ENCODE peak calls at places on chromosomes 16 and 17, in ten cellular contexts. N is stimulated activated CD4-positive, alpha-beta T cell treated with anti-CD3 and anti-CD28 coated beads, Interleukin-1b, Interleukin-23, amount 100 ng/mL, for 1 hour; D is CD4-positive, alpha-beta T cell; P is HCT116; X is AG04450; A is colonic mucosa; J is substantia nigra; M is HEK293T; B is DMS79 treated with DMSO at 0.1 percent for 48 hours; I is adrenal gland. S is an unnamed sample.
A peak's percentile ranks its signal among the peaks of the same experiment; 100 is the strongest.

GRCh38 chr17:68200689-68201424 is 47.0 kb upstream of the AMZ2 start:
- DNase-seq in N (peak; percentile 59), D (peak; percentile 69), P (peak; percentile 58), X (peak; percentile 13), A (peak; percentile 78), J (peak; percentile 35), M (peak; percentile 77), B (peak; percentile 23), I (peak; percentile 74), S (no peak)

GRCh38 chr17:80468781-80469533 is 7.5 kb downstream of the NPTX1 start:
- DNase-seq in N (no peak), D (no peak), P (no peak), X (no peak), A (no peak), J (no peak), M (no peak), B (no peak), I (no peak), S (no peak)

GRCh38 chr17:37643829-37644228 is 583 bp upstream of the DDX52 start:
- DNase-seq in N (no peak), D (no peak), P (no peak), X (no peak), A (no peak), J (no peak), M (no peak), B (peak; percentile 38), I (no peak), S (no peak)

GRCh38 chr16:21608647-21609328 is 9.4 kb downstream of the METTL9 start:
- DNase-seq in N (no peak), D (no peak), P (no peak), X (no peak), A (no peak), J (no peak), M (no peak), B (no peak), I (no peak), S (no peak)

GRCh38 chr17:50661795-50662391 is 27.2 kb downstream of the ABCC3 start:
- DNase-seq in N (no peak), D (no peak), P (peak; percentile 92), X (peak; percentile 64), A (peak; percentile 88), J (no peak), M (no peak), B (peak; percentile 85), I (peak; percentile 81), S (peak; percentile 74)

GRCh38 chr16:535446-536405 is 8.2 kb downstream of the CAPN15 start:
- DNase-seq in N (no peak), D (no peak), P (peak; percentile 54), X (no peak), A (peak; percentile 87), J (no peak), M (no peak), B (no peak), I (peak; percentile 56), S (no peak)

GRCh38 chr17:37393352-37393751 is 13.3 kb downstream of the ACACA start:
- DNase-seq in N (no peak), D (no peak), P (no peak), X (no peak), A (no peak), J (no peak), M (no peak), B (no peak), I (no peak), S (no peak)

GRCh38 chr17:27315322-27315721 is 21.4 kb downstream of the WSB1 start:
- DNase-seq in N (no peak), D (no peak), P (no peak), X (peak; percentile 86), A (peak; percentile 83), J (no peak), M (peak; percentile 49), B (peak; percentile 96), I (peak; percentile 39), S (peak; percentile 81)

GRCh38 chr16:80964351-80964750 is 42.3 kb downstream of the CMC2 start:
- DNase-seq in N (no peak), D (no peak), P (no peak), X (no peak), A (no peak), J (no peak), M (no peak), B (no peak), I (no peak), S (no peak)

GRCh38 chr17:48442819-48443218 is 12.8 kb upstream of the SKAP1 start:
- DNase-seq in N (no peak), D (no peak), P (no peak), X (no peak), A (no peak), J (no peak), M (no peak), B (no peak), I (no peak), S (no peak)

S was measured in ureter.